ENCODE peak calls at places on chromosome 13, in seven cellular contexts. O is colonic mucosa; H is adrenal gland; Q is psoas muscle; C is CD8-positive, alpha-beta T cell; L is brain microvascular endothelial cell; F is thoracic aorta. S is an unnamed sample.

GRCh38 chr13:83798731-83799130 is 83.5 kb downstream of the SLITRK1 start:
- DNase-seq in O (no peak), H (no peak), Q (no peak), C (no peak), L (no peak), F (no peak), S (no peak)

GRCh38 chr13:112824429-112824828 is 134.6 kb downstream of the ATP11A start:
- DNase-seq in O (no peak), H (no peak), Q (no peak), C (no peak), L (no peak), F (no peak), S (no peak)

GRCh38 chr13:74571811-74572210 is 437.6 kb upstream of the KLF12 start:
- DNase-seq in O (no peak), H (no peak), Q (no peak), C (no peak), L (no peak), F (no peak), S (no peak)

GRCh38 chr13:112726018-112726767 is 36.4 kb downstream of the ATP11A start:
- DNase-seq in O (no peak), H (no peak), Q (no peak), C (no peak), L (no peak), F (no peak), S (no peak)

GRCh38 chr13:35136585-35136984 is 194.5 kb downstream of the NBEA start:
- DNase-seq in O (no peak), H (no peak), Q (no peak), C (no peak), L (no peak), F (no peak), S (no peak)

GRCh38 chr13:24663089-24663395 is 17.2 kb upstream of the ATP12A start:
- DNase-seq in O (no peak), H (no peak), Q (no peak), C (no peak), L (no peak), F (no peak), S (no peak)

GRCh38 chr13:66264976-66265375 is 965.2 kb downstream of the PCDH9 start:
- DNase-seq in O (no peak), H (no peak), Q (no peak), C (no peak), L (peak; percentile 5), F (no peak), S (no peak)

GRCh38 chr13:34037636-34038325 is 219.8 kb downstream of the RFC3 start:
- DNase-seq in O (no peak), H (no peak), Q (no peak), C (no peak), L (no peak), F (no peak), S (no peak)

GRCh38 chr13:81957121-81957520 is 1616.2 kb upstream of the SPRY2 start:
- DNase-seq in O (no peak), H (no peak), Q (no peak), C (no peak), L (no peak), F (no peak), S (no peak)

GRCh38 chr13:40599722-40600121 is 66.7 kb downstream of the FOXO1 start:
- DNase-seq in O (no peak), H (no peak), Q (no peak), C (no peak), L (no peak), F (no peak), S (no peak)

GRCh38 chr13:40503026-40503425 is 163.4 kb downstream of the FOXO1 start:
- DNase-seq in O (no peak), H (no peak), Q (no peak), C (no peak), L (no peak), F (no peak), S (no peak)

GRCh38 chr13:46615888-46616531 is 63.0 kb downstream of the LRCH1 start:
- DNase-seq in O (no peak), H (no peak), Q (no peak), C (no peak), L (no peak), F (no peak), S (no peak)

GRCh38 chr13:114119196-114119595 is 13.2 kb downstream of the RASA3 start:
- DNase-seq in O (no peak), H (no peak), Q (peak; percentile 54), C (no peak), L (peak; percentile 86), F (no peak), S (no peak)

GRCh38 chr13:31110617-31111016 is 51.1 kb downstream of the HSPH1 start:
- DNase-seq in O (no peak), H (no peak), Q (no peak), C (no peak), L (no peak), F (no peak), S (no peak)

GRCh38 chr13:80654638-80655249 is 313.8 kb upstream of the SPRY2 start:
- DNase-seq in O (no peak), H (no peak), Q (no peak), C (no peak), L (no peak), F (no peak), S (no peak)

GRCh38 chr13:72541674-72542073 is 185.8 kb downstream of the MZT1 start:
- DNase-seq in O (no peak), H (no peak), Q (no peak), C (no peak), L (no peak), F (no peak), S (no peak)

GRCh38 chr13:99320693-99321481 is 13.7 kb upstream of the GPR183 start:
- DNase-seq in O (no peak), H (no peak), Q (no peak), C (no peak), L (peak; percentile 89), F (no peak), S (no peak)
- H3K27ac ChIP-seq in O (no peak overlapping the region), H (no peak overlapping the region), Q (no peak overlapping the region), C (no peak overlapping the region), L (peak overlapping the region; percentile 83), F (peak overlapping the region; percentile 6), S (no peak overlapping the region)

DNA sequence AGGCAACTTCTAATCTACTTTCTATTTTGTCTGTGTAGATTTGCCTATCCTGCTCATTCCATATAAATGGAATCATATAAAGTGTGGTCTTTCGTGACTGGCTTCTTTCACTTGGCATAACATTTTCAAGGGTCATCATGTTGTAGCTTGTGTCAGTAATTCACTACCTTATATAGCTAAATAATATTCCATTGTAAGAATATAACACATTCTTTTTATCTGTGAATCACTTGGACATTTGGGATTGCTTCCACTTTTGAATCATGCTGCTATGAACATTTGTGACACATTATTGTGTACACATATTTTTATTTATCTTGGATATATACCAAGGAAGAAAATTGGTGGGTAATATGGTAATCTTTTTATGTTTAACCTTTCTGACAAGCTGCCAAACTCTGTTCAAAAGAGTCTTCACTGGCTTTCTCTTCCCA is 89.0 kb upstream of the CSNK1A1L start:
- DNase-seq in O (no peak), H (no peak), Q (no peak), C (no peak), L (peak; percentile 77), F (no peak), S (no peak)
- H3K4me3 ChIP-seq in O (no peak overlapping the region), H (no peak overlapping the region), Q (no peak overlapping the region), C (no peak overlapping the region), L (no peak overlapping the region), F (no peak overlapping the region), S (no peak overlapping the region)

DNA sequence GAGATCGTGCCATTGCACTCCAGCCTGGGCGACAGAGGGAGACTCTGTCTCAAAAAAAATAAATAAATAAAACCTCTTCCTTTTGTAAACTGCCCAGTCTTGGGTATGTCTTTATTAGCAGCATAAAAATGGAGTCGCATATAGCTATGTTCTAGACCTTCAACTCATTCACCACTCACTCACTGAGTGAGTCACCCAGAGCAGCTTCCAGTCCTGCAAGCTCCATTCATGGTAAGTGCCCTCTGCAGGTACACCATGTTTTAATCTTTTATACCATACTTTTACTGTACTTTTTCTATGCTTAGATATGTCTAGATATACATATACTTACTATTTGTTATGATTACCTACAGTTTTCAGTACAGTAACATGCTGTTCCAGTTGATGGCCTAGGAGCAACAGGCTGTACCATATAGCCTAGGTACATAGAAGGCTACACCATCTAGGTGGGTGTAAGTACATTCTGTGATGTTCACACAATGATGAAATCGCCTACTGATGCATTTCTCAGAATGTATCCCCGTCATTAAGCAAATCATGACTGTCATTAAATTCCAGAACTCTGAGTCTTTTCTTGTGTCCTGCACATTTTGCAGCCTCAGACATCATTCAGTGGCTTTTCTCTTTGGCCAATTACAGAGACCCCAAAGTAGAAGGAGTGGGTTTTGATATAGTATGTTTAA is 13.7 kb upstream of the FARP1 start:
- DNase-seq in O (no peak), H (no peak), Q (no peak), C (no peak), L (peak; percentile 57), F (no peak), S (no peak)
- TF ChIP-seq CTCF in O (no peak), H (no peak), Q (no peak), C (no peak), L (no peak), F (no peak), S (no peak)

GRCh38 chr13:27403252-27403678 is 21.2 kb upstream of the GTF3A start:
- DNase-seq in O (no peak), H (no peak), Q (no peak), C (no peak), L (peak; percentile 39), F (no peak), S (no peak)
- H3K27ac ChIP-seq in O (peak overlapping the region; percentile 85), H (no peak overlapping the region), Q (peak overlapping the region; percentile 21), C (no peak overlapping the region), L (peak overlapping the region; percentile 30), F (peak overlapping the region; percentile 29), S (no peak overlapping the region)